ENCODE peak calls at places on chromosomes 11 and 22, in nine cellular contexts. M is tibial artery; W is HCT116; A is GM06990; E is CD4-positive, CD25-positive, alpha-beta regulatory T cell; Q is spleen; N is fibroblast of pulmonary artery; I is Jurkat, Clone E6-1; F is SK-N-SH. V is an unnamed sample.

GRCh38 chr11:114284914-114285313 is 11.3 kb upstream of the NNMT start:
- DNase-seq in M (no peak), W (no peak), A (no peak), E (no peak), Q (no peak), N (no peak), I (no peak), F (no peak), V (no peak)

GRCh38 chr11:2913029-2913431 is 16.2 kb downstream of the PHLDA2 start:
- DNase-seq in M (no peak), W (no peak), A (no peak), E (no peak), Q (no peak), N (no peak), I (no peak), F (peak; percentile 45), V (no peak)

GRCh38 chr11:1343391-1344055 is 34.1 kb upstream of the TOLLIP start:
- DNase-seq in M (no peak), W (no peak), A (no peak), E (no peak), Q (no peak), N (no peak), I (no peak), F (no peak), V (no peak)

GRCh38 chr22:49892226-49892899 is 25.9 kb downstream of the ALG12 start:
- DNase-seq in M (no peak), W (no peak), A (no peak), E (no peak), Q (peak; percentile 62), N (no peak), I (no peak), F (no peak), V (peak; percentile 39)

GRCh38 chr22:39819429-39819828 is 74.1 kb downstream of the ENTHD1 start:
- DNase-seq in M (no peak), W (no peak), A (no peak), E (no peak), Q (no peak), N (no peak), I (no peak), F (no peak), V (no peak)

GRCh38 chr11:2853401-2853800 is 32.2 kb downstream of the CDKN1C start:
- DNase-seq in M (no peak), W (no peak), A (no peak), E (no peak), Q (no peak), N (no peak), I (no peak), F (no peak), V (no peak)

GRCh38 chr11:65576867-65577755 is 1.3 kb downstream of the EHBP1L1 start:
- DNase-seq in M (peak; percentile 80), W (no peak), A (no peak), E (no peak), Q (peak; percentile 94), N (peak; percentile 51), I (no peak), F (no peak), V (no peak)

GRCh38 chr22:50271011-50271394 is 823 bp upstream of the MAPK11 start:
- DNase-seq in M (no peak), W (no peak), A (no peak), E (no peak), Q (no peak), N (no peak), I (no peak), F (no peak), V (no peak)

GRCh38 chr11:537622-538430 is 499 bp downstream of the LRRC56 start:
- DNase-seq in M (no peak), W (no peak), A (peak; percentile 13), E (no peak), Q (no peak), N (no peak), I (no peak), F (no peak), V (no peak)

GRCh38 chr22:36360871-36361383 is 26.8 kb downstream of the MYH9 start:
- DNase-seq in M (no peak), W (no peak), A (no peak), E (no peak), Q (no peak), N (no peak), I (no peak), F (no peak), V (no peak)

GRCh38 chr22:50341977-50342650 is 1.0 kb upstream of the PPP6R2 start:
- DNase-seq in M (peak; percentile 91), W (peak; percentile 70), A (peak; percentile 70), E (peak; percentile 79), Q (peak; percentile 95), N (peak; percentile 86), I (peak; percentile 74), F (peak; percentile 87), V (peak; percentile 51)

DNA sequence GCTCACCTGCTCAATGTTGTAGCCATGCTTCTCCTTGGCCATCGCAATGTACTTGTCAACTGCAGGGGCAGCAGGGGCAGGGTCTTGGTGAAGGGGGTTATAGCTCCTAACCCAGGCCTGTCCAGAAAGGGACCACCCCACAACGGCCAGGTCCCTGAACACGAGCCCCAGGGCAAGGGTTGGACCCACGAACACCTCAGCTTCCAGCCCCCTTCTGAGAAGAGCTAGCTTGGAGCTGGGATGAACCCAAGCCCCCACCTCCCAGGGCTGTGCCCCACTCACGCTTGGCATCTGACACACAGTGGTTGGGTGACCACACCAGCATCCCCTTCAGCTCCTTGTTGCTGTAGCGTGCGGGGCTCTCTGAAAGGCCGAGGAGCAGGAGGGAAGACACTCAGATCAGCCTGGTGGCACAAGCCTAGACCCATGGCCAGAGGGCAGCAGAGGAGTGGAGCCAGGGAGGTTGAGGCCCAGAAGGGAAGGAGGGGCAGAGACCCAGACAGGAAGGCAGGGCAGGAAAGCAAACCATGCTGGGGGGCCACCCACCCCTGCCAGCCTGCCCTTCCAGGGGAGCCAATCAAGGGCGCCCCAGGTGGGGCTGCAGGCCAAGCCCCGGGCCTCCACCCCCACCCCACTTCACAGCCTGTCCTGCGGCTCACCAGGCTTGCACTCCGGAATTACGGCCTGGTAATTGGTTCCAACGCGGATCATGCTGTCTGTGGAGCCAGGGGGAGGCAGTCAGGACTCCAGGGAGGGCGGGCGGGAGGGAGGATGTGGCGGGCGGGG is 1.9 kb downstream of the RCOR2 start:
- DNase-seq in M (no peak), W (no peak), A (no peak), E (no peak), Q (no peak), N (no peak), I (no peak), F (peak; percentile 79), V (no peak)
- H3K4me3 ChIP-seq in M (no peak overlapping the region), W (no peak overlapping the region), A (no peak overlapping the region), E (no peak overlapping the region), Q (no peak overlapping the region), N (no peak overlapping the region), I (no peak overlapping the region), F (no peak overlapping the region), V (no peak overlapping the region)

GRCh38 chr22:19720150-19720827 is 3.0 kb upstream of the GP1BB start:
- DNase-seq in M (no peak), W (no peak), A (no peak), E (no peak), Q (no peak), N (no peak), I (no peak), F (no peak), V (no peak)
- H3K4me3 ChIP-seq in M (no peak overlapping the region), W (no peak overlapping the region), A (no peak overlapping the region), E (no peak overlapping the region), Q (no peak overlapping the region), N (no peak overlapping the region), I (no peak overlapping the region), F (no peak overlapping the region), V (no peak overlapping the region)

GRCh38 chr11:78870655-78871054 is 296.0 kb upstream of the NARS2 start:
- DNase-seq in M (no peak), W (no peak), A (no peak), E (no peak), Q (no peak), N (no peak), I (no peak), F (no peak), V (no peak)

GRCh38 chr11:78868563-78868962 is 293.9 kb upstream of the NARS2 start:
- DNase-seq in M (no peak), W (no peak), A (no peak), E (no peak), Q (no peak), N (no peak), I (peak; percentile 3), F (no peak), V (no peak)

DNA sequence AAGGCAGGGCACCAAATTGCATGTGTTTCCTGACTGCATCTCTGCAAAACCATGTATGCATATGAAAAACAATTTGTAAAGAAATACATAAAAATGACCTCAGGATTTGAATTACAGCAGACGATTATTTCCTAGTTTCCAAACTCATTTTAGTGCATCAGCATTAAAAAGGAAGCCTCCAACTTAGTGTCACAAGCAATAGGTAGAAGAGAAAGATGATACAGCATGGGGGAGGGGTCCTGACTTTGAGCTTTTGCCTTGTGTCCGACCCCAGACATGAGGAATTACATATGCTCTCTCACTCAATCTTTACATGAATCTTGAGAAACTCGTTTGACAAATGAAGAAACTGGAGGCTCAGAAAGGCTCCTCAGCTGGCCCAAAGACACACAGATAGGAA is 294.6 kb upstream of the NARS2 start:
- DNase-seq in M (no peak), W (no peak), A (no peak), E (no peak), Q (no peak), N (no peak), I (no peak), F (no peak), V (no peak)
- H3K4me3 ChIP-seq in M (no peak overlapping the region), W (no peak overlapping the region), A (no peak overlapping the region), E (no peak overlapping the region), Q (no peak overlapping the region), N (no peak overlapping the region), I (no peak overlapping the region), F (no peak overlapping the region), V (no peak overlapping the region)

GRCh38 chr11:120060512-120060911 is 77.4 kb downstream of the TRIM29 start:
- DNase-seq in M (no peak), W (no peak), A (no peak), E (no peak), Q (no peak), N (no peak), I (no peak), F (no peak), V (no peak)

GRCh38 chr11:120057028-120057330 is 80.9 kb downstream of the TRIM29 start:
- DNase-seq in M (no peak), W (no peak), A (no peak), E (no peak), Q (no peak), N (no peak), I (no peak), F (no peak), V (no peak)

GRCh38 chr11:120057595-120058581 is 80.0 kb downstream of the TRIM29 start:
- DNase-seq in M (no peak), W (peak; percentile 2), A (no peak), E (no peak), Q (no peak), N (peak; percentile 10), I (no peak), F (no peak), V (no peak)

GRCh38 chr11:120061036-120061760 is 76.7 kb downstream of the TRIM29 start:
- DNase-seq in M (no peak), W (no peak), A (no peak), E (no peak), Q (no peak), N (no peak), I (no peak), F (no peak), V (no peak)

DNA sequence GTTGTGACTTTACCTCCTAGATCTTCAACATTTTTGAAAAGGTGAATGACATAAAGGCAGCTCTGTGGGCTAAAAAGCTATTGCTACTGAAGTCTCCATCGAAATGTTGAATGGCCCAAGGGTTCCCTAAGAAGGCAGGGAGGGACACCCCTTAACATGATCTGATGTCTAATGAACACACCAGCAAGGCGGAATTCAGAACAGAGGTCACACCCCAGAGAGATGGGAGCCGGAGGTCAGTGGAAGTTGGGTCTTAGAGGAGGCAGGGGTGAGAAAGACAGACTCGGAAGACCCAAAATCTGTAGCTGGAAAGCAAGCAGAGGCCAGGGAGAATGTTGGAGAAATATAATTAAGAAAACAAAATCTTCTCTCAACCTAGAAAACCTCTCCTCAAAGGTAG is 79.0 kb downstream of the TRIM29 start:
- DNase-seq in M (no peak), W (no peak), A (no peak), E (no peak), Q (no peak), N (no peak), I (no peak), F (no peak), V (no peak)
- H3K4me3 ChIP-seq in M (no peak overlapping the region), W (no peak overlapping the region), A (no peak overlapping the region), E (no peak overlapping the region), Q (no peak overlapping the region), N (no peak overlapping the region), I (no peak overlapping the region), F (no peak overlapping the region), V (no peak overlapping the region)

V was measured in LNCaP clone FGC.